ENCODE peak calls at places on chromosomes 4 and X, in five cellular contexts. One of them, this sample, is unnamed.

GRCh38 chr4:7842384-7843279 is 97.0 kb downstream of the AFAP1 start:
- DNase-seq in HepG2: no peak
- DNase-seq in lower lobe of right lung: no peak
- DNase-seq in psoas muscle: peak; percentile 66
- DNase-seq in kidney: peak; percentile 86
- DNase-seq in this sample: no peak

GRCh38 chr4:109559625-109559982 is 442 bp upstream of the MCUB start:
- DNase-seq in HepG2: no peak
- DNase-seq in lower lobe of right lung: peak; percentile 48
- DNase-seq in kidney: peak; percentile 69
- DNase-seq in psoas muscle: peak; percentile 22
- DNase-seq in this sample: no peak

GRCh38 chr4:110900206-110900769 is 277.4 kb upstream of the PITX2 start:
- DNase-seq in psoas muscle: no peak
- DNase-seq in kidney: no peak
- DNase-seq in lower lobe of right lung: no peak
- DNase-seq in HepG2: no peak
- DNase-seq in this sample: no peak

GRCh38 chr4:55635760-55636621 is at the start of gene NMU:
- DNase-seq in psoas muscle: peak; percentile 19
- DNase-seq in kidney: peak; percentile 74
- DNase-seq in HepG2: peak; percentile 13
- DNase-seq in lower lobe of right lung: peak; percentile 78
- DNase-seq in this sample: peak; percentile 13

GRCh38 chr4:12852338-12853307 is 631.5 kb downstream of the RAB28 start:
- DNase-seq in lower lobe of right lung: no peak
- DNase-seq in psoas muscle: no peak
- DNase-seq in HepG2: peak; percentile 76
- DNase-seq in kidney: no peak
- DNase-seq in this sample: peak; percentile 57

GRCh38 chrX:11421816-11422528 is 128.8 kb downstream of the AMELX start:
- DNase-seq in HepG2: no peak
- DNase-seq in psoas muscle: no peak
- DNase-seq in kidney: no peak
- DNase-seq in lower lobe of right lung: no peak
- DNase-seq in this sample: no peak

GRCh38 chrX:23811135-23811781 is 28.3 kb downstream of the SAT1 start:
- DNase-seq in lower lobe of right lung: peak; percentile 55
- DNase-seq in psoas muscle: no peak
- DNase-seq in HepG2: no peak
- DNase-seq in kidney: no peak
- DNase-seq in this sample: no peak

GRCh38 chrX:40283981-40284380 is 186.2 kb upstream of the BCOR start:
- DNase-seq in kidney: no peak
- DNase-seq in psoas muscle: no peak
- DNase-seq in HepG2: no peak
- DNase-seq in lower lobe of right lung: no peak
- DNase-seq in this sample: no peak

GRCh38 chrX:84044051-84044450 is 143.9 kb downstream of the RPS6KA6 start:
- DNase-seq in kidney: no peak
- DNase-seq in psoas muscle: no peak
- DNase-seq in lower lobe of right lung: no peak
- DNase-seq in HepG2: no peak
- DNase-seq in this sample: no peak

GRCh38 chr4:13918110-13918509 is 290.6 kb upstream of the BOD1L1 start:
- DNase-seq in kidney: no peak
- DNase-seq in HepG2: peak; percentile 9
- DNase-seq in lower lobe of right lung: no peak
- DNase-seq in psoas muscle: peak; percentile 39
- DNase-seq in this sample: peak; percentile 55

GRCh38 chrX:103685396-103685795 is 1.1 kb downstream of the MORF4L2 start:
- DNase-seq in psoas muscle: no peak
- DNase-seq in HepG2: no peak
- DNase-seq in kidney: no peak
- DNase-seq in lower lobe of right lung: no peak
- DNase-seq in this sample: no peak

GRCh38 chr4:102683846-102684581 is 76.8 kb downstream of the MANBA start:
- DNase-seq in lower lobe of right lung: no peak
- DNase-seq in kidney: no peak
- DNase-seq in HepG2: no peak
- DNase-seq in psoas muscle: no peak
- DNase-seq in this sample: no peak

GRCh38 chrX:30992381-30992904 is 79.4 kb downstream of the FTHL17 start:
- DNase-seq in HepG2: peak; percentile 93
- DNase-seq in psoas muscle: no peak
- DNase-seq in kidney: no peak
- DNase-seq in lower lobe of right lung: no peak
- DNase-seq in this sample: peak; percentile 21

GRCh38 chr4:69823481-69824186 is 36.3 kb downstream of the SULT1E1 start:
- DNase-seq in HepG2: peak; percentile 98
- DNase-seq in psoas muscle: no peak
- DNase-seq in kidney: no peak
- DNase-seq in lower lobe of right lung: peak; percentile 71
- DNase-seq in this sample: peak; percentile 80

GRCh38 chr4:128355301-128355700 is 67.7 kb upstream of the PGRMC2 start:
- DNase-seq in lower lobe of right lung: no peak
- DNase-seq in kidney: no peak
- DNase-seq in HepG2: no peak
- DNase-seq in psoas muscle: no peak
- DNase-seq in this sample: no peak

GRCh38 chr4:121908346-121908745 is 38.1 kb upstream of the BBS7 start:
- DNase-seq in lower lobe of right lung: no peak
- DNase-seq in psoas muscle: no peak
- DNase-seq in kidney: no peak
- DNase-seq in HepG2: no peak
- DNase-seq in this sample: no peak

GRCh38 chr4:74370912-74371311 is 6.0 kb downstream of the EREG start:
- DNase-seq in lower lobe of right lung: no peak
- DNase-seq in kidney: no peak
- DNase-seq in psoas muscle: no peak
- DNase-seq in HepG2: peak; percentile 65
- DNase-seq in this sample: peak; percentile 69

GRCh38 chr4:74374561-74375327 is 9.8 kb downstream of the EREG start:
- DNase-seq in lower lobe of right lung: peak; percentile 90
- DNase-seq in kidney: no peak
- DNase-seq in HepG2: no peak
- DNase-seq in psoas muscle: no peak
- DNase-seq in this sample: peak; percentile 36

GRCh38 chr4:74375824-74376426 is 11.0 kb downstream of the EREG start:
- DNase-seq in kidney: no peak
- DNase-seq in psoas muscle: no peak
- DNase-seq in HepG2: no peak
- DNase-seq in lower lobe of right lung: no peak
- DNase-seq in this sample: peak; percentile 86

GRCh38 chr4:74376888-74377483 is 12.0 kb downstream of the EREG start:
- DNase-seq in psoas muscle: no peak
- DNase-seq in kidney: no peak
- DNase-seq in lower lobe of right lung: no peak
- DNase-seq in HepG2: peak; percentile 45
- DNase-seq in this sample: peak; percentile 69

GRCh38 chr4:74374128-74374527 is 9.2 kb downstream of the EREG start:
- DNase-seq in lower lobe of right lung: no peak
- DNase-seq in HepG2: no peak
- DNase-seq in kidney: no peak
- DNase-seq in psoas muscle: no peak
- DNase-seq in this sample: no peak
- H3K4me3 ChIP-seq in lower lobe of right lung: no peak overlapping the region
- H3K4me3 ChIP-seq in HepG2: no peak overlapping the region
- H3K4me3 ChIP-seq in kidney: no peak overlapping the region
- H3K4me3 ChIP-seq in psoas muscle: no peak overlapping the region
- H3K4me3 ChIP-seq in this sample: no peak overlapping the region

DNA sequence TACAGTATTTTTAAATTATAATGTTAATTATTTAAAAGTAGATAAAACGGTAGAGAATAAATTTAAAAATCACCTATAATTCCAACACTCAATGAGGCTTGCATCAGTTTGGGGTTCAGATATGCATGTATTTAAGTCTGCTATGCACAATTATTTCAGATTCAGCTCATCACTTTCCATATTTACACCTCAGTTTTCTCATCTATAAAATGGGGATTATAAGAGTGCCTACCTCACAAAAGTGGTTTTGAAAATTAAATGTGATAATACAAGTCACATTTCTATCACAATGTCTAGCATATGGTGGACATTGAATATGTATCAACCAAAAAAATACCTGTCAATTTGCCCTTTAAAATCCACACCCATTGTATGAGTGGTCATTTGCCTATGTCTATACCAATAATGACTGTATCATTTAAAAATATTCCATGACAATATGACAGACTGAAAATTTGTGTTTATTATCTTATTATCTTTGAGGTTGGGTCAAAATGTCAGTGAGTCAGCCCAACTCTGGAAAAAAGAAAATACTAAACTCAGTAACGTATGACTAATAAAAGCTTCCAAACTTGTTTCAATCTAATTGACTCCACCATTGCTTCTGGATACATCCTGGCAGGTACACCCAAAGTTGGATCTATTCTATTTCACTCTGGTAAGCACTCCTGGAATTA is 20.8 kb downstream of the OR13H1 start:
- DNase-seq in HepG2: no peak
- DNase-seq in psoas muscle: no peak
- DNase-seq in lower lobe of right lung: no peak
- DNase-seq in kidney: no peak
- DNase-seq in this sample: no peak
- H3K4me1 ChIP-seq in HepG2: no peaks in the 10 kb centered on the region
- H3K4me1 ChIP-seq in psoas muscle: no peaks in the 10 kb centered on the region
- H3K4me1 ChIP-seq in lower lobe of right lung: no peaks in the 10 kb centered on the region
- H3K4me1 ChIP-seq in kidney: no peaks in the 10 kb centered on the region
- H3K4me1 ChIP-seq in this sample: no peaks in the 10 kb centered on the region

GRCh38 chrX:10187421-10187820 is 30.6 kb downstream of the CLCN4 start:
- DNase-seq in HepG2: no peak
- DNase-seq in psoas muscle: no peak
- DNase-seq in lower lobe of right lung: no peak
- DNase-seq in kidney: no peak
- DNase-seq in this sample: no peak
- H3K27ac ChIP-seq in HepG2: no peak overlapping the region
- H3K27ac ChIP-seq in psoas muscle: no peak overlapping the region
- H3K27ac ChIP-seq in lower lobe of right lung: no peak overlapping the region
- H3K27ac ChIP-seq in kidney: no peak overlapping the region
- H3K27ac ChIP-seq in this sample: no peak overlapping the region

DNA sequence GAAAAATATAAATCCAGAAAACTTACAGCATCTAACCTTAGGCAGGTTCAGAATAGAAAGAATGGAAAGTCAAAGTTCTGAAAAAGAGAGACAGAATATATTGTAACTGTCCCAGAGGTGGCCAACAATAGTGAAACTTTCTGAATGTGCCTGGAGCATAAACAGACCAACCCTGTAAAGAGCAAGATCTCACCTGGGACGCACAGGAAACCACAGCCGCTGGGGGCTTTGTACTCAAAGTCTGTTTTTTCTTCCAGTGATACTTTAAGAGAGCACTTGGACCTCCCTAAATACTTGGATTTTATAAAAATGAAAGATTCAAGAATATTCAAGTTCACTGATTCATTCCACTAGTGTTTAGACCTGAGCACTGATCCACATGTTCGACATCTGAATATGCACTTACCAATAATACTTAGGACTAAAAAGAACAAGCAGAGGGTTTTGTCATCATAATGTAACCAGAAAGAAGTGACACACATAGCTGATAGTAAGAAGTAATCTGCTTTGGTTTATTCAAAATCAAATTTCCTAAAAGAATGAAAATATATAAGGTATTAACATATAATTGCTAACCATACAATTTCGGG is 35.3 kb downstream of the ARAP2 start:
- DNase-seq in HepG2: no peak
- DNase-seq in psoas muscle: no peak
- DNase-seq in lower lobe of right lung: no peak
- DNase-seq in kidney: no peak
- DNase-seq in this sample: peak; percentile 32
- H3K4me3 ChIP-seq in HepG2: no peak overlapping the region
- H3K4me3 ChIP-seq in psoas muscle: no peak overlapping the region
- H3K4me3 ChIP-seq in lower lobe of right lung: no peak overlapping the region
- H3K4me3 ChIP-seq in kidney: no peak overlapping the region
- H3K4me3 ChIP-seq in this sample: no peak overlapping the region

GRCh38 chr4:152099061-152099425 is 338.2 kb upstream of the GATB start:
- DNase-seq in psoas muscle: no peak
- DNase-seq in kidney: no peak
- DNase-seq in HepG2: no peak
- DNase-seq in lower lobe of right lung: no peak
- DNase-seq in this sample: no peak
- H3K4me1 ChIP-seq in psoas muscle: no peaks in the 10 kb centered on the region
- H3K4me1 ChIP-seq in kidney: no peaks in the 10 kb centered on the region
- H3K4me1 ChIP-seq in HepG2: no peaks in the 10 kb centered on the region
- H3K4me1 ChIP-seq in lower lobe of right lung: peaks cover 10% of the 10 kb centered on the region
- H3K4me1 ChIP-seq in this sample: peaks cover 12% of the 10 kb centered on the region

DNA sequence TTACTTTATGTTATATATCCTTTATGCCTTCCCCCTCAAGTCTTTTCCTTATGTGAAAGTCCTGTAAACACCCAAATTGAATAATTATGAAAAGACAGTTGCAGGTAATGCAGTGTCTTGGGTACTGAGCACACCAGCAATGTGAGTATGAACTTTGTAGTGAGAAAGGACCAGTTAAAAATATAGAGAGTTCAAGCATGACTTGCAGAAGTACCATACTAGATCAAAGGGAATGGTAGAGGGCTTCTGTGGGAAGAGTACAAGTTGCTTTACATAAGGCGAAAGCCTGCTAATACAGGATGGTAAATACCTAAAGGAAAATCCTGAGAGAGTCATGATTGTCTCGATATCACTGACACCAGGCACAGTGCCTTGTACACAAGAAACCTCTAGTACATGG is 25.7 kb downstream of the KIAA0232 start:
- DNase-seq in HepG2: no peak
- DNase-seq in psoas muscle: no peak
- DNase-seq in lower lobe of right lung: no peak
- DNase-seq in kidney: no peak
- DNase-seq in this sample: no peak
- H3K27ac ChIP-seq in HepG2: no peak overlapping the region
- H3K27ac ChIP-seq in psoas muscle: peak overlapping the region; percentile 82
- H3K27ac ChIP-seq in lower lobe of right lung: peak overlapping the region; percentile 58
- H3K27ac ChIP-seq in kidney: no peak overlapping the region
- H3K27ac ChIP-seq in this sample: no peak overlapping the region

GRCh38 chrX:53421125-53421524 is 1.3 kb downstream of the SMC1A start:
- DNase-seq in psoas muscle: no peak
- DNase-seq in HepG2: no peak
- DNase-seq in lower lobe of right lung: no peak
- DNase-seq in kidney: no peak
- DNase-seq in this sample: no peak
- H3K4me3 ChIP-seq in psoas muscle: peak overlapping the region; percentile 86
- H3K4me3 ChIP-seq in HepG2: peak overlapping the region; percentile 80
- H3K4me3 ChIP-seq in lower lobe of right lung: peak overlapping the region; percentile 68
- H3K4me3 ChIP-seq in kidney: peak overlapping the region; percentile 84
- H3K4me3 ChIP-seq in this sample: peak overlapping the region; percentile 67

GRCh38 chr4:25805255-25805860 is 57.4 kb downstream of the SEL1L3 start:
- DNase-seq in HepG2: no peak
- DNase-seq in lower lobe of right lung: no peak
- DNase-seq in psoas muscle: no peak
- DNase-seq in kidney: no peak
- DNase-seq in this sample: no peak
- H3K4me1 ChIP-seq in HepG2: peaks cover 7% of the 10 kb centered on the region
- H3K4me1 ChIP-seq in lower lobe of right lung: no peaks in the 10 kb centered on the region
- H3K4me1 ChIP-seq in psoas muscle: no peaks in the 10 kb centered on the region
- H3K4me1 ChIP-seq in kidney: peaks cover 7% of the 10 kb centered on the region
- H3K4me1 ChIP-seq in this sample: no peaks in the 10 kb centered on the region

GRCh38 chr4:99383833-99384392 is 31.4 kb upstream of the ADH1C start:
- DNase-seq in lower lobe of right lung: no peak
- DNase-seq in kidney: peak; percentile 48
- DNase-seq in psoas muscle: peak; percentile 23
- DNase-seq in HepG2: no peak
- DNase-seq in this sample: no peak
- H3K27ac ChIP-seq in lower lobe of right lung: peak overlapping the region; percentile 73
- H3K27ac ChIP-seq in kidney: no peak overlapping the region
- H3K27ac ChIP-seq in psoas muscle: peak overlapping the region; percentile 64
- H3K27ac ChIP-seq in HepG2: no peak overlapping the region
- H3K27ac ChIP-seq in this sample: no peak overlapping the region

This sample was measured in small intestine.